ENCODE peak calls at places on chromosomes 13 and 19, in seven cellular contexts. G is A172; B is mesendoderm; Y is activated CD4-positive, alpha-beta memory T cell treated with anti-CD3 and anti-CD28 coated beads, Interleukin-2, amount 10 ng/mL, durations not matched to agents 7 days and 5 days; O is EH; H is NCI-H187 treated with DMSO at 0.1 percent for 48 hours; J is ovary. Z is an unnamed sample.

GRCh38 chr13:75685239-75685697 is 49.1 kb downstream of the LMO7 start:
- DNase-seq in G (peak), B (peak), Y (no peak), O (peak), H (no peak), J (no peak), Z (no peak)

GRCh38 chr13:58843071-58843470 is 1211.5 kb downstream of the PCDH17 start:
- DNase-seq in G (no peak), B (peak), Y (no peak), O (no peak), H (no peak), J (no peak), Z (no peak)

GRCh38 chr13:111925146-111925875 is 141.6 kb upstream of the SOX1 start:
- DNase-seq in G (no peak), B (no peak), Y (no peak), O (no peak), H (no peak), J (no peak), Z (peak)

GRCh38 chr19:7177926-7178325 is 108.4 kb downstream of the ZNF557 start:
- DNase-seq in G (peak), B (no peak), Y (no peak), O (peak), H (no peak), J (no peak), Z (no peak)

GRCh38 chr13:99153219-99153618 is 47.4 kb upstream of the UBAC2 start:
- DNase-seq in G (no peak), B (no peak), Y (no peak), O (no peak), H (no peak), J (no peak), Z (no peak)

GRCh38 chr19:29093553-29093908 is 119.4 kb downstream of the UQCRFS1 start:
- DNase-seq in G (no peak), B (no peak), Y (no peak), O (no peak), H (no peak), J (no peak), Z (no peak)

GRCh38 chr13:78978381-78978998 is 319.5 kb upstream of the OBI1 start:
- DNase-seq in G (peak), B (peak), Y (peak), O (peak), H (peak), J (no peak), Z (no peak)

GRCh38 chr19:15672580-15673175 is at the start of gene CYP4F12:
- DNase-seq in G (peak), B (no peak), Y (no peak), O (peak), H (no peak), J (peak), Z (peak)

GRCh38 chr13:38042771-38043170 is 173.2 kb upstream of the TRPC4 start:
- DNase-seq in G (no peak), B (no peak), Y (no peak), O (peak), H (no peak), J (no peak), Z (no peak)

GRCh38 chr13:64239372-64239771 is 2823.7 kb upstream of the PCDH20 start:
- DNase-seq in G (peak), B (peak), Y (no peak), O (peak), H (no peak), J (no peak), Z (no peak)

Z was measured in posterior vena cava.